ENCODE peak calls at places on chromosomes 7 and 10, in six cellular contexts. P is Panc1; Y is A549; K is activated CD4-positive, alpha-beta T cell treated with anti-CD3 and anti-CD28 coated beads, Interleukin-2, amount 10 ng/mL, durations not matched to agents 7 days and 5 days; G is mucosa of descending colon; Z is chondrocyte. X is an unnamed sample.

GRCh38 chr7:22442887-22443369 is 57.1 kb downstream of the STEAP1B start:
- DNase-seq in P (no peak), Y (no peak), K (no peak), G (peak; percentile 16), Z (no peak), X (no peak)

GRCh38 chr7:35272234-35272633 is 18.3 kb upstream of the TBX20 start:
- DNase-seq in P (no peak), Y (no peak), K (no peak), G (no peak), Z (no peak), X (no peak)

GRCh38 chr7:107659666-107660065 is 962 bp upstream of the SLC26A4 start:
- DNase-seq in P (peak; percentile 7), Y (no peak), K (peak; percentile 55), G (no peak), Z (no peak), X (no peak)

GRCh38 chr7:38679419-38679818 is 48.2 kb upstream of the AMPH start:
- DNase-seq in P (no peak), Y (no peak), K (no peak), G (no peak), Z (no peak), X (no peak)

GRCh38 chr7:1886361-1887064 is 216.4 kb downstream of the ELFN1 start:
- DNase-seq in P (no peak), Y (no peak), K (no peak), G (no peak), Z (peak; percentile 81), X (no peak)

GRCh38 chr10:11853468-11853867 is 30.3 kb downstream of the PROSER2 start:
- DNase-seq in P (no peak), Y (peak; percentile 42), K (no peak), G (no peak), Z (no peak), X (no peak)

GRCh38 chr10:3132036-3133025 is 40.3 kb downstream of the PITRM1 start:
- DNase-seq in P (no peak), Y (no peak), K (no peak), G (no peak), Z (no peak), X (no peak)

GRCh38 chr10:121484401-121484800 is 113.8 kb downstream of the FGFR2 start:
- DNase-seq in P (no peak), Y (no peak), K (no peak), G (no peak), Z (no peak), X (no peak)

X was measured in GDM1.